ENCODE peak calls at places on chromosomes 12 and 14, in eight cellular contexts. One of them, this sample, is unnamed.
A peak's percentile ranks its signal among the peaks of the same experiment; 100 is the strongest.

GRCh38 chr12:123055281-123055766 is 74.8 kb downstream of the ARL6IP4 start:
- DNase-seq in NCI-H1417 treated with DMSO at 0.1 percent for 48 hours: peak; percentile 81
- DNase-seq in ACHN: no peak
- DNase-seq in iPS DF 6.9: no peak
- DNase-seq in EH: no peak
- DNase-seq in activated CD8-positive, alpha-beta T cell treated with anti-CD3 and anti-CD28 coated beads for 36 hours: no peak
- DNase-seq in neural crest cell: no peak
- DNase-seq in heart left ventricle: no peak
- DNase-seq in this sample: no peak

GRCh38 chr12:6871052-6871957 is 1.8 kb downstream of the SPSB2 start:
- DNase-seq in NCI-H1417 treated with DMSO at 0.1 percent for 48 hours: no peak
- DNase-seq in ACHN: peak; percentile 67
- DNase-seq in iPS DF 6.9: no peak
- DNase-seq in EH: peak; percentile 52
- DNase-seq in activated CD8-positive, alpha-beta T cell treated with anti-CD3 and anti-CD28 coated beads for 36 hours: peak; percentile 66
- DNase-seq in neural crest cell: no peak
- DNase-seq in heart left ventricle: no peak
- DNase-seq in this sample: no peak

GRCh38 chr12:47282206-47282605 is 202.4 kb upstream of the AMIGO2 start:
- DNase-seq in NCI-H1417 treated with DMSO at 0.1 percent for 48 hours: no peak
- DNase-seq in ACHN: no peak
- DNase-seq in iPS DF 6.9: no peak
- DNase-seq in EH: peak; percentile 77
- DNase-seq in activated CD8-positive, alpha-beta T cell treated with anti-CD3 and anti-CD28 coated beads for 36 hours: no peak
- DNase-seq in neural crest cell: no peak
- DNase-seq in heart left ventricle: no peak
- DNase-seq in this sample: no peak

GRCh38 chr14:91439345-91439744 is 21.7 kb upstream of the CCDC88C start:
- DNase-seq in NCI-H1417 treated with DMSO at 0.1 percent for 48 hours: no peak
- DNase-seq in ACHN: no peak
- DNase-seq in iPS DF 6.9: no peak
- DNase-seq in EH: no peak
- DNase-seq in activated CD8-positive, alpha-beta T cell treated with anti-CD3 and anti-CD28 coated beads for 36 hours: no peak
- DNase-seq in neural crest cell: no peak
- DNase-seq in heart left ventricle: no peak
- DNase-seq in this sample: no peak

GRCh38 chr12:108772896-108773797 is 41.8 kb upstream of the CORO1C start:
- DNase-seq in NCI-H1417 treated with DMSO at 0.1 percent for 48 hours: no peak
- DNase-seq in ACHN: no peak
- DNase-seq in iPS DF 6.9: no peak
- DNase-seq in EH: no peak
- DNase-seq in activated CD8-positive, alpha-beta T cell treated with anti-CD3 and anti-CD28 coated beads for 36 hours: no peak
- DNase-seq in neural crest cell: no peak
- DNase-seq in heart left ventricle: no peak
- DNase-seq in this sample: no peak

GRCh38 chr12:11981174-11981733 is 89.5 kb upstream of the BCL2L14 start:
- DNase-seq in NCI-H1417 treated with DMSO at 0.1 percent for 48 hours: no peak
- DNase-seq in ACHN: no peak
- DNase-seq in iPS DF 6.9: no peak
- DNase-seq in EH: peak; percentile 18
- DNase-seq in activated CD8-positive, alpha-beta T cell treated with anti-CD3 and anti-CD28 coated beads for 36 hours: peak; percentile 63
- DNase-seq in neural crest cell: no peak
- DNase-seq in heart left ventricle: no peak
- DNase-seq in this sample: no peak

GRCh38 chr12:65941388-65941787 is 117.1 kb downstream of the HMGA2 start:
- DNase-seq in NCI-H1417 treated with DMSO at 0.1 percent for 48 hours: no peak
- DNase-seq in ACHN: peak; percentile 75
- DNase-seq in iPS DF 6.9: no peak
- DNase-seq in EH: peak; percentile 95
- DNase-seq in activated CD8-positive, alpha-beta T cell treated with anti-CD3 and anti-CD28 coated beads for 36 hours: no peak
- DNase-seq in neural crest cell: no peak
- DNase-seq in heart left ventricle: no peak
- DNase-seq in this sample: no peak

GRCh38 chr12:72207756-72208155 is 64.4 kb upstream of the TRHDE start:
- DNase-seq in NCI-H1417 treated with DMSO at 0.1 percent for 48 hours: no peak
- DNase-seq in ACHN: no peak
- DNase-seq in iPS DF 6.9: no peak
- DNase-seq in EH: peak; percentile 6
- DNase-seq in activated CD8-positive, alpha-beta T cell treated with anti-CD3 and anti-CD28 coated beads for 36 hours: no peak
- DNase-seq in neural crest cell: no peak
- DNase-seq in heart left ventricle: no peak
- DNase-seq in this sample: no peak

GRCh38 chr14:61662437-61663311 is 32.6 kb upstream of the HIF1A start:
- DNase-seq in NCI-H1417 treated with DMSO at 0.1 percent for 48 hours: no peak
- DNase-seq in ACHN: peak; percentile 9
- DNase-seq in iPS DF 6.9: no peak
- DNase-seq in EH: peak; percentile 68
- DNase-seq in activated CD8-positive, alpha-beta T cell treated with anti-CD3 and anti-CD28 coated beads for 36 hours: peak; percentile 81
- DNase-seq in neural crest cell: no peak
- DNase-seq in heart left ventricle: no peak
- DNase-seq in this sample: peak; percentile 35

GRCh38 chr12:78864483-78865296 is at the start of gene SYT1:
- DNase-seq in NCI-H1417 treated with DMSO at 0.1 percent for 48 hours: peak; percentile 95
- DNase-seq in ACHN: peak; percentile 98
- DNase-seq in iPS DF 6.9: peak; percentile 83
- DNase-seq in EH: peak; percentile 74
- DNase-seq in activated CD8-positive, alpha-beta T cell treated with anti-CD3 and anti-CD28 coated beads for 36 hours: no peak
- DNase-seq in neural crest cell: peak; percentile 72
- DNase-seq in heart left ventricle: no peak
- DNase-seq in this sample: peak; percentile 84

GRCh38 chr12:81530352-81530751 is 228.8 kb downstream of the PPFIA2 start:
- DNase-seq in NCI-H1417 treated with DMSO at 0.1 percent for 48 hours: no peak
- DNase-seq in ACHN: no peak
- DNase-seq in iPS DF 6.9: no peak
- DNase-seq in EH: no peak
- DNase-seq in activated CD8-positive, alpha-beta T cell treated with anti-CD3 and anti-CD28 coated beads for 36 hours: no peak
- DNase-seq in neural crest cell: no peak
- DNase-seq in heart left ventricle: no peak
- DNase-seq in this sample: no peak

GRCh38 chr12:89179983-89180382 is 172.3 kb downstream of the DUSP6 start:
- DNase-seq in NCI-H1417 treated with DMSO at 0.1 percent for 48 hours: no peak
- DNase-seq in ACHN: no peak
- DNase-seq in iPS DF 6.9: no peak
- DNase-seq in EH: peak; percentile 77
- DNase-seq in activated CD8-positive, alpha-beta T cell treated with anti-CD3 and anti-CD28 coated beads for 36 hours: no peak
- DNase-seq in neural crest cell: no peak
- DNase-seq in heart left ventricle: peak; percentile 62
- DNase-seq in this sample: no peak

GRCh38 chr14:23640524-23641141 is 4.5 kb downstream of the DHRS2 start:
- DNase-seq in NCI-H1417 treated with DMSO at 0.1 percent for 48 hours: no peak
- DNase-seq in ACHN: no peak
- DNase-seq in iPS DF 6.9: no peak
- DNase-seq in EH: peak; percentile 91
- DNase-seq in activated CD8-positive, alpha-beta T cell treated with anti-CD3 and anti-CD28 coated beads for 36 hours: no peak
- DNase-seq in neural crest cell: no peak
- DNase-seq in heart left ventricle: no peak
- DNase-seq in this sample: no peak

GRCh38 chr12:28026701-28027100 is 54.2 kb upstream of the PTHLH start:
- DNase-seq in NCI-H1417 treated with DMSO at 0.1 percent for 48 hours: no peak
- DNase-seq in ACHN: peak; percentile 27
- DNase-seq in iPS DF 6.9: no peak
- DNase-seq in EH: peak; percentile 87
- DNase-seq in activated CD8-positive, alpha-beta T cell treated with anti-CD3 and anti-CD28 coated beads for 36 hours: no peak
- DNase-seq in neural crest cell: no peak
- DNase-seq in heart left ventricle: no peak
- DNase-seq in this sample: no peak

GRCh38 chr14:34693228-34693939 is 21.0 kb downstream of the CFL2 start:
- DNase-seq in NCI-H1417 treated with DMSO at 0.1 percent for 48 hours: no peak
- DNase-seq in ACHN: peak; percentile 34
- DNase-seq in iPS DF 6.9: peak; percentile 52
- DNase-seq in EH: no peak
- DNase-seq in activated CD8-positive, alpha-beta T cell treated with anti-CD3 and anti-CD28 coated beads for 36 hours: peak; percentile 38
- DNase-seq in neural crest cell: no peak
- DNase-seq in heart left ventricle: no peak
- DNase-seq in this sample: peak; percentile 78

GRCh38 chr14:64719601-64720000 is 15.4 kb downstream of the PLEKHG3 start:
- DNase-seq in NCI-H1417 treated with DMSO at 0.1 percent for 48 hours: no peak
- DNase-seq in ACHN: no peak
- DNase-seq in iPS DF 6.9: no peak
- DNase-seq in EH: no peak
- DNase-seq in activated CD8-positive, alpha-beta T cell treated with anti-CD3 and anti-CD28 coated beads for 36 hours: no peak
- DNase-seq in neural crest cell: no peak
- DNase-seq in heart left ventricle: no peak
- DNase-seq in this sample: no peak

GRCh38 chr12:102669056-102669455 is 188.7 kb upstream of the IGF1 start:
- DNase-seq in NCI-H1417 treated with DMSO at 0.1 percent for 48 hours: no peak
- DNase-seq in ACHN: no peak
- DNase-seq in iPS DF 6.9: no peak
- DNase-seq in EH: peak; percentile 39
- DNase-seq in activated CD8-positive, alpha-beta T cell treated with anti-CD3 and anti-CD28 coated beads for 36 hours: no peak
- DNase-seq in neural crest cell: no peak
- DNase-seq in heart left ventricle: no peak
- DNase-seq in this sample: no peak